ENCODE peak calls at places on chromosomes 7 and 10, in six cellular contexts. One of them, this sample, is unnamed.

GRCh38 chr7:154310114-154310513 is 257.9 kb downstream of the DPP6 start:
- DNase-seq in ovary: no peak
- DNase-seq in transverse colon: no peak
- DNase-seq in stomach: no peak
- DNase-seq in A549: no peak
- DNase-seq in upper lobe of left lung: no peak
- DNase-seq in this sample: no peak

GRCh38 chr7:2834748-2835441 is 9.2 kb downstream of the GNA12 start:
- DNase-seq in ovary: no peak
- DNase-seq in transverse colon: no peak
- DNase-seq in stomach: no peak
- DNase-seq in A549: no peak
- DNase-seq in upper lobe of left lung: no peak
- DNase-seq in this sample: no peak

GRCh38 chr7:31688347-31688746 is 1.3 kb downstream of the PPP1R17 start:
- DNase-seq in ovary: no peak
- DNase-seq in transverse colon: no peak
- DNase-seq in stomach: no peak
- DNase-seq in A549: no peak
- DNase-seq in upper lobe of left lung: no peak
- DNase-seq in this sample: no peak

GRCh38 chr10:7752251-7752650 is 35.5 kb downstream of the KIN start:
- DNase-seq in ovary: no peak
- DNase-seq in transverse colon: no peak
- DNase-seq in stomach: no peak
- DNase-seq in A549: no peak
- DNase-seq in upper lobe of left lung: no peak
- DNase-seq in this sample: no peak

GRCh38 chr7:4178416-4178815 is 503.7 kb upstream of the FOXK1 start:
- DNase-seq in ovary: no peak
- DNase-seq in transverse colon: no peak
- DNase-seq in stomach: no peak
- DNase-seq in A549: no peak
- DNase-seq in upper lobe of left lung: peak
- DNase-seq in this sample: no peak

GRCh38 chr7:45407730-45408406 is 166.3 kb upstream of the ADCY1 start:
- DNase-seq in ovary: no peak
- DNase-seq in transverse colon: no peak
- DNase-seq in stomach: no peak
- DNase-seq in A549: no peak
- DNase-seq in upper lobe of left lung: peak
- DNase-seq in this sample: no peak

GRCh38 chr10:44853148-44853734 is 57.9 kb upstream of the TMEM72 start:
- DNase-seq in ovary: no peak
- DNase-seq in transverse colon: no peak
- DNase-seq in stomach: no peak
- DNase-seq in A549: no peak
- DNase-seq in upper lobe of left lung: no peak
- DNase-seq in this sample: no peak

GRCh38 chr10:94213980-94214379 is 148.8 kb downstream of the NOC3L start:
- DNase-seq in ovary: no peak
- DNase-seq in transverse colon: no peak
- DNase-seq in stomach: no peak
- DNase-seq in A549: no peak
- DNase-seq in upper lobe of left lung: no peak
- DNase-seq in this sample: no peak

GRCh38 chr10:131773989-131774343 is 126.8 kb upstream of the PPP2R2D start:
- DNase-seq in ovary: no peak
- DNase-seq in transverse colon: no peak
- DNase-seq in stomach: no peak
- DNase-seq in A549: no peak
- DNase-seq in upper lobe of left lung: no peak
- DNase-seq in this sample: no peak

GRCh38 chr10:35042783-35043182 is 47.4 kb downstream of the CUL2 start:
- DNase-seq in ovary: no peak
- DNase-seq in transverse colon: no peak
- DNase-seq in stomach: no peak
- DNase-seq in A549: peak
- DNase-seq in upper lobe of left lung: no peak
- DNase-seq in this sample: no peak

GRCh38 chr10:130511801-130512200 is 375.6 kb downstream of the GLRX3 start:
- DNase-seq in ovary: no peak
- DNase-seq in transverse colon: no peak
- DNase-seq in stomach: no peak
- DNase-seq in A549: no peak
- DNase-seq in upper lobe of left lung: no peak
- DNase-seq in this sample: no peak

GRCh38 chr10:89522463-89522862 is 12.9 kb downstream of the SLC16A12 start:
- DNase-seq in ovary: no peak
- DNase-seq in transverse colon: no peak
- DNase-seq in stomach: no peak
- DNase-seq in A549: no peak
- DNase-seq in upper lobe of left lung: no peak
- DNase-seq in this sample: no peak

GRCh38 chr7:106693659-106694353 is 32.8 kb upstream of the CCDC71L start:
- DNase-seq in ovary: no peak
- DNase-seq in transverse colon: no peak
- DNase-seq in stomach: no peak
- DNase-seq in A549: no peak
- DNase-seq in upper lobe of left lung: no peak
- DNase-seq in this sample: no peak

GRCh38 chr7:40437498-40437897 is 302.7 kb downstream of the SUGCT start:
- DNase-seq in ovary: no peak
- DNase-seq in transverse colon: no peak
- DNase-seq in stomach: no peak
- DNase-seq in A549: peak
- DNase-seq in upper lobe of left lung: no peak
- DNase-seq in this sample: no peak

GRCh38 chr7:85595639-85596268 is 408.9 kb upstream of the SEMA3D start:
- DNase-seq in ovary: no peak
- DNase-seq in transverse colon: no peak
- DNase-seq in stomach: no peak
- DNase-seq in A549: no peak
- DNase-seq in upper lobe of left lung: no peak
- DNase-seq in this sample: no peak

GRCh38 chr7:138278601-138279000 is 181.5 kb upstream of the TRIM24 start:
- DNase-seq in ovary: no peak
- DNase-seq in transverse colon: no peak
- DNase-seq in stomach: no peak
- DNase-seq in A549: no peak
- DNase-seq in upper lobe of left lung: no peak
- DNase-seq in this sample: no peak
- TF ChIP-seq EP300 in ovary: no peak
- TF ChIP-seq EP300 in transverse colon: no peak
- TF ChIP-seq EP300 in stomach: no peak
- TF ChIP-seq EP300 in A549: no peak
- TF ChIP-seq EP300 in upper lobe of left lung: no peak
- TF ChIP-seq EP300 in this sample: no peak

GRCh38 chr7:144174613-144175012 is 8.7 kb upstream of the CTAGE4 start:
- DNase-seq in ovary: no peak
- DNase-seq in transverse colon: no peak
- DNase-seq in stomach: no peak
- DNase-seq in A549: no peak
- DNase-seq in upper lobe of left lung: no peak
- DNase-seq in this sample: no peak
- TF ChIP-seq EP300 in ovary: no peak
- TF ChIP-seq EP300 in transverse colon: no peak
- TF ChIP-seq EP300 in stomach: no peak
- TF ChIP-seq EP300 in A549: no peak
- TF ChIP-seq EP300 in upper lobe of left lung: no peak
- TF ChIP-seq EP300 in this sample: no peak

DNA sequence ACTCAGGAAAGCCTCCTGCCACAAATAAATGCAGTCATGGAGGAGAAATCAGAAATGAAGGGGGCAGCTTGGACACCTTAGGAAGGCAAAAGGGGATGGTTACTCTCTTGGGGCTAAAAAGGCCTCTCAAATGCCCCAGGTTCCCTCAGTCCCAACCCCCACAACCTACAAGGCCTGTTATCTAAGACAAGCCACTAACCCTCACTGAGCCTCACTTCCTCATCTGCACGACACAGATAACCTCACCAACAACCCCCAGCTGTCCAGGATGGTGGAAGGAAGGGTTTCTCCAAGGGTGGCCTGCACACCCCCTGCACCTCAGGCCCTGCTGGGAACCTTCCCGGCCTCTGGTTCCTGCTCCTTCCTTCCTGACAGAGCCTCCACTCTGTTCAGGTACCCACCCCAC is 29.2 kb downstream of the SORBS1 start:
- DNase-seq in ovary: no peak
- DNase-seq in transverse colon: no peak
- DNase-seq in stomach: no peak
- DNase-seq in A549: no peak
- DNase-seq in upper lobe of left lung: no peak
- DNase-seq in this sample: no peak
- TF ChIP-seq EP300 in ovary: no peak
- TF ChIP-seq EP300 in transverse colon: no peak
- TF ChIP-seq EP300 in stomach: no peak
- TF ChIP-seq EP300 in A549: no peak
- TF ChIP-seq EP300 in upper lobe of left lung: no peak
- TF ChIP-seq EP300 in this sample: no peak

DNA sequence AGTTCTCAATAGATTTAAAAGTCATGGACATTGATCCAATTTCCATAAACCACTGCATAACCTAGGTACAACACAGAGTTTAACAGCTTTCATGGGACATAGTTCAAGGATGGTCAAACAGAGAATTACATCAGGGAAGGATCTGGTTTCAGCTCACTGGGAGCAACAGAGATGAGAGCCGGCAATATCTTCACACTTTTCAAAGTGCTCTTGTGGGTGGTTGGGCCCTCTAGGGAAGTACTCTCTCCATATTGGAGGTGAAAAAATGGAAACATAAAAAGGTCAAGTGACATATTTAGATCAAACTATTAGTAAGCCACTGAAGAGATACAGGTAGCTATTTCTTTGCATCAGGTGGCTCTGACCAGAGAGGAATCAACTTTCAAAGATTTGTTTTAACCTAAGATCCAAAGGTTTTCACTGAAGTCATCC is 61.8 kb upstream of the LRRN3 start:
- DNase-seq in ovary: no peak
- DNase-seq in transverse colon: no peak
- DNase-seq in stomach: no peak
- DNase-seq in A549: no peak
- DNase-seq in upper lobe of left lung: no peak
- DNase-seq in this sample: no peak
- TF ChIP-seq EP300 in ovary: no peak
- TF ChIP-seq EP300 in transverse colon: no peak
- TF ChIP-seq EP300 in stomach: no peak
- TF ChIP-seq EP300 in A549: no peak
- TF ChIP-seq EP300 in upper lobe of left lung: no peak
- TF ChIP-seq EP300 in this sample: no peak

DNA sequence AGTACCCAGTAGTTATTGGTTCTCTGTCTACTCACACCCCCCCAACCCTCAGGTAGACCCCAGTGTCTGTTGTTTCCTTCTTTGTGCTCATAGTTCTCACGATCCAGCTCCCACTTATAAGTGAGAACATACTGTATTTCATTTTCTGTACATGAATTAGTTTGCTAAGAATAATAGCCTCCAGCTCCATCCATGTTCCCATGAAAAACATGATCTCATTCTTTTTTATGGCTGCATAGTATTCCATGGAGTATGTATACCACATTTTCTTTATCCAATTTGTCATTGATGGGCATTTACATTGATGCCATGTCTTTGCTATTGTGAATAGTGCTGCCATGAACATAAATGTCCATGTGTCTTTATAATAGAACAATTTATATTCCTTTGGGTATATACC is 2.6 kb upstream of the FRMPD2 start:
- DNase-seq in ovary: no peak
- DNase-seq in transverse colon: no peak
- DNase-seq in stomach: no peak
- DNase-seq in A549: no peak
- DNase-seq in upper lobe of left lung: no peak
- DNase-seq in this sample: no peak
- TF ChIP-seq EP300 in ovary: no peak
- TF ChIP-seq EP300 in transverse colon: no peak
- TF ChIP-seq EP300 in stomach: no peak
- TF ChIP-seq EP300 in A549: no peak
- TF ChIP-seq EP300 in upper lobe of left lung: no peak
- TF ChIP-seq EP300 in this sample: no peak

GRCh38 chr7:151694828-151695580 is 175.3 kb upstream of the RHEB start:
- DNase-seq in ovary: no peak
- DNase-seq in transverse colon: no peak
- DNase-seq in stomach: no peak
- DNase-seq in A549: peak
- DNase-seq in upper lobe of left lung: no peak
- DNase-seq in this sample: no peak
- TF ChIP-seq EP300 in ovary: no peak
- TF ChIP-seq EP300 in transverse colon: no peak
- TF ChIP-seq EP300 in stomach: no peak
- TF ChIP-seq EP300 in A549: no peak
- TF ChIP-seq EP300 in upper lobe of left lung: no peak
- TF ChIP-seq EP300 in this sample: peak

DNA sequence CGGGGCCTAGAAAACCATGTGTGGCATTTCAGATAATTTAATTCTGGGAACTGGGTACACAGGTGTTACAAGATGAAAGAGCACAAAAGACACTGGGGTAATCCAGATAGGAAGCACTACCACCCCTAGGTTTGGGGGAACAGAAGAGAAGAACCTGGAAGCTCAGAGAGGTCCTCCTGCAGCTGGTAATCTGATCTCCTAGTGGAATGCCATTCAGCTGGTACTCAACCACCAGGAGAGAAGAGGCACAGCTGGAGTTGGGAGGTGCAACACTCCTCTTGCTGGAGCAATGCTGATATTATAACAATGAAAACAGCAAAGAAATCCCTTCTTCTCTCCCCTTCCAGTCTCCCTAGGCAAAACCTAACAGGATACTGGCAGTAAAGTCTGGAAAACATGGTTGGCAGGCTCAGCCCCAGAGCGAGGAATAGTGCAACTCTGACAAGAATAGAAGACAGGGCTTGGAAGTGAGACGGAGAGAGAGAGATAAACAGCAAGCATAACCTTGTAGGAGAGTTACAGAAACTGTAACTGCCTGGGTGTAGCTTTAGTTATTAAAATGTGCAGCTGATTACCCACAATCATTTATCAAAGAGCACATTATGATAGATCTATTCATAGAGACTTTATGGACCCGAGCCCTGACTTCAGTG is 35.0 kb downstream of the NRF1 start:
- DNase-seq in ovary: no peak
- DNase-seq in transverse colon: no peak
- DNase-seq in stomach: no peak
- DNase-seq in A549: no peak
- DNase-seq in upper lobe of left lung: no peak
- DNase-seq in this sample: no peak
- TF ChIP-seq EP300 in ovary: no peak
- TF ChIP-seq EP300 in transverse colon: no peak
- TF ChIP-seq EP300 in stomach: no peak
- TF ChIP-seq EP300 in A549: no peak
- TF ChIP-seq EP300 in upper lobe of left lung: no peak
- TF ChIP-seq EP300 in this sample: no peak

GRCh38 chr10:111243126-111243525 is 166.3 kb downstream of the ADRA2A start:
- DNase-seq in ovary: no peak
- DNase-seq in transverse colon: no peak
- DNase-seq in stomach: no peak
- DNase-seq in A549: no peak
- DNase-seq in upper lobe of left lung: no peak
- DNase-seq in this sample: no peak
- TF ChIP-seq EP300 in ovary: no peak
- TF ChIP-seq EP300 in transverse colon: no peak
- TF ChIP-seq EP300 in stomach: no peak
- TF ChIP-seq EP300 in A549: no peak
- TF ChIP-seq EP300 in upper lobe of left lung: no peak
- TF ChIP-seq EP300 in this sample: no peak